ENCODE peak calls at places on chromosomes 13 and 19, in five cellular contexts. E is mammary epithelial cell, Q is BE2C, W is small intestine, J is K562. V is an unnamed sample.
A peak's percentile ranks its signal among the peaks of the same experiment; 100 is the strongest.

GRCh38 chr19:49020931-49021895 is 2.9 kb downstream of the CGB3 start:
- DNase-seq in E (peak; percentile 21), Q (no peak), J (no peak), W (no peak), V (no peak)

GRCh38 chr13:94657167-94657566 is 55.2 kb downstream of the SOX21 start:
- DNase-seq in W (no peak), Q (no peak), J (no peak), E (peak; percentile 50), V (no peak)

GRCh38 chr13:81957121-81957520 is 1616.2 kb upstream of the SPRY2 start:
- DNase-seq in E (no peak), J (no peak), Q (no peak), W (no peak), V (no peak)

GRCh38 chr19:18007939-18008673 is at the start of gene ARRDC2:
- DNase-seq in E (peak; percentile 84), J (peak; percentile 89), W (peak; percentile 90), Q (peak; percentile 94), V (no peak)

GRCh38 chr19:48186541-48186991 is 16.1 kb downstream of the ZSWIM9 start:
- DNase-seq in W (no peak), Q (no peak), E (no peak), J (no peak), V (no peak)

GRCh38 chr19:58093071-58093470 is 5.0 kb downstream of the ZSCAN18 start:
- DNase-seq in J (no peak), E (no peak), W (no peak), Q (no peak), V (no peak)

GRCh38 chr19:17246681-17247425 is 1.1 kb upstream of the NR2F6 start:
- DNase-seq in W (peak; percentile 72), E (peak; percentile 21), J (no peak), Q (peak; percentile 73), V (peak; percentile 15)

GRCh38 chr13:106493569-106493968 is 41.9 kb downstream of the EFNB2 start:
- DNase-seq in J (no peak), E (no peak), Q (no peak), W (no peak), V (no peak)

GRCh38 chr13:33372251-33372919 is 86.8 kb upstream of the STARD13 start:
- DNase-seq in W (no peak), E (no peak), J (no peak), Q (no peak), V (no peak)

GRCh38 chr13:111140562-111141105 is 25.5 kb downstream of the ARHGEF7 start:
- DNase-seq in W (no peak), E (no peak), Q (no peak), J (no peak), V (no peak)

GRCh38 chr13:110774051-110774450 is 60.6 kb downstream of the ING1 start:
- DNase-seq in E (no peak), J (no peak), W (no peak), Q (no peak), V (no peak)

GRCh38 chr13:62278271-62278670 is 862.6 kb upstream of the PCDH20 start:
- DNase-seq in Q (no peak), W (no peak), J (no peak), E (no peak), V (no peak)

GRCh38 chr19:48806518-48806817 is 4.4 kb downstream of the BCAT2 start:
- DNase-seq in J (peak; percentile 4), E (no peak), W (no peak), Q (no peak), V (no peak)

GRCh38 chr19:21483589-21484170 is 21.7 kb upstream of the ZNF429 start:
- DNase-seq in J (peak; percentile 28), E (no peak), Q (peak; percentile 74), W (no peak), V (peak; percentile 58)

GRCh38 chr19:4208385-4209094 is 20.8 kb upstream of the EBI3 start:
- DNase-seq in Q (no peak), E (peak; percentile 45), W (peak; percentile 71), J (no peak), V (no peak)

GRCh38 chr19:20925481-20925880 is 2.4 kb downstream of the ZNF85 start:
- DNase-seq in Q (no peak), E (no peak), W (no peak), J (no peak), V (no peak)

GRCh38 chr19:35442091-35442490 is 6.0 kb upstream of the FFAR2 start:
- DNase-seq in J (no peak), E (no peak), W (no peak), Q (no peak), V (no peak)

GRCh38 chr13:42821437-42821836 is 40.1 kb downstream of the FAM216B start:
- DNase-seq in W (no peak), Q (no peak), E (no peak), J (no peak), V (no peak)

GRCh38 chr13:75353786-75354193 is 128.2 kb downstream of the TBC1D4 start:
- DNase-seq in J (no peak), Q (no peak), W (no peak), E (no peak), V (no peak)

GRCh38 chr13:44969858-44970484 is 19.3 kb downstream of the NUFIP1 start:
- DNase-seq in W (peak; percentile 62), J (peak; percentile 14), E (peak; percentile 28), Q (no peak), V (peak; percentile 82)

GRCh38 chr19:44003461-44004134 is 841 bp downstream of the ZNF230 start:
- DNase-seq in W (peak; percentile 5), E (peak; percentile 18), J (peak; percentile 15), Q (no peak), V (peak; percentile 12)

GRCh38 chr19:1630012-1630411 is 22.4 kb downstream of the TCF3 start:
- DNase-seq in Q (no peak), E (no peak), J (no peak), W (no peak), V (no peak)

GRCh38 chr13:30466358-30466714 is 600 bp upstream of the HMGB1 start:
- DNase-seq in E (no peak), J (no peak), W (no peak), Q (peak; percentile 18), V (peak; percentile 24)

GRCh38 chr19:8569066-8569761 is 8.0 kb downstream of the MYO1F start:
- DNase-seq in W (peak; percentile 74), J (peak; percentile 76), Q (no peak), E (peak; percentile 84), V (no peak)

GRCh38 chr13:26629260-26629659 is 71.8 kb downstream of the WASF3 start:
- DNase-seq in J (peak; percentile 6), W (peak; percentile 2), E (no peak), Q (peak; percentile 21), V (no peak)

GRCh38 chr13:96090240-96091101 is 564 bp downstream of the HS6ST3 start:
- DNase-seq in Q (peak; percentile 57), W (no peak), E (no peak), J (no peak), V (no peak)

GRCh38 chr19:35292986-35293732 is 1.2 kb downstream of the MAG start:
- DNase-seq in W (no peak), Q (no peak), J (no peak), E (peak; percentile 13), V (no peak)

GRCh38 chr13:100409132-100409531 is 179.5 kb downstream of the GGACT start:
- DNase-seq in W (no peak), E (peak; percentile 6), J (no peak), Q (no peak), V (no peak)

GRCh38 chr19:12783226-12783848 is 7.9 kb upstream of the JUNB start:
- DNase-seq in E (no peak), Q (no peak), J (no peak), W (no peak), V (no peak)

GRCh38 chr13:84607614-84608013 is 725.3 kb upstream of the SLITRK1 start:
- DNase-seq in E (peak; percentile 70), W (no peak), J (no peak), Q (no peak), V (no peak)

GRCh38 chr19:39146686-39147450 is 21.3 kb downstream of the PAK4 start:
- DNase-seq in Q (no peak), W (no peak), E (no peak), J (no peak), V (peak; percentile 4)

GRCh38 chr13:28754698-28755545 is 36.2 kb upstream of the SLC46A3 start:
- DNase-seq in Q (no peak), E (no peak), W (peak; percentile 71), J (peak; percentile 28), V (peak; percentile 20)
- H3K4me3 ChIP-seq in Q (peak overlapping the region; percentile 12), E (no peak overlapping the region), W (no peak overlapping the region), J (no peak overlapping the region), V (no peak overlapping the region)

DNA sequence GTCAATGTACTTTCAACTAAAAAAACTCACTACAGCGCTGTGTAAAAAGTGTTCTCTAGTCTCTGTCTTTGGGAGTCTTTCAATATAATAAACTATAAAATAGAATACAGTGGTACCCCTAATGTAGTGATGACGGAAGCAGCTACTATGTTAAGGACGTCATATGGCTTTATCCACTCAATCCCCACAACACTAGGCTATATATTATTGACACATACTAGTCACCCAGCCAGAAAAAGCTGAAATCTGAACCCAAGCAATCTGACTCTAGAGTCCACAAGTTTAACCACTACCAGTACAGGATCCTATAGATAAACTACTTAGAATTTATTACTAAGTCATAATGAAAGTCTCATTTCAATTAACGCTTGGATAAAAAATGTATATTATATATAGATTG is 48.3 kb downstream of the ELF1 start:
- DNase-seq in E (no peak), Q (no peak), J (no peak), W (no peak), V (no peak)
- H3K4me1 ChIP-seq in E (peaks cover 8% of the 10 kb centered on the region), Q (no peaks in the 10 kb centered on the region), J (no peaks in the 10 kb centered on the region), W (peaks cover 29% of the 10 kb centered on the region), V (no peaks in the 10 kb centered on the region)

GRCh38 chr19:50628146-50628545 is 11.5 kb downstream of the SYT3 start:
- DNase-seq in J (no peak), W (no peak), Q (no peak), E (no peak), V (no peak)
- H3K27me3 ChIP-seq in J (no peaks in the 10 kb centered on the region), W (no peaks in the 10 kb centered on the region), Q (no peaks in the 10 kb centered on the region), E (no peaks in the 10 kb centered on the region), V (peaks cover 1% of the 10 kb centered on the region)

DNA sequence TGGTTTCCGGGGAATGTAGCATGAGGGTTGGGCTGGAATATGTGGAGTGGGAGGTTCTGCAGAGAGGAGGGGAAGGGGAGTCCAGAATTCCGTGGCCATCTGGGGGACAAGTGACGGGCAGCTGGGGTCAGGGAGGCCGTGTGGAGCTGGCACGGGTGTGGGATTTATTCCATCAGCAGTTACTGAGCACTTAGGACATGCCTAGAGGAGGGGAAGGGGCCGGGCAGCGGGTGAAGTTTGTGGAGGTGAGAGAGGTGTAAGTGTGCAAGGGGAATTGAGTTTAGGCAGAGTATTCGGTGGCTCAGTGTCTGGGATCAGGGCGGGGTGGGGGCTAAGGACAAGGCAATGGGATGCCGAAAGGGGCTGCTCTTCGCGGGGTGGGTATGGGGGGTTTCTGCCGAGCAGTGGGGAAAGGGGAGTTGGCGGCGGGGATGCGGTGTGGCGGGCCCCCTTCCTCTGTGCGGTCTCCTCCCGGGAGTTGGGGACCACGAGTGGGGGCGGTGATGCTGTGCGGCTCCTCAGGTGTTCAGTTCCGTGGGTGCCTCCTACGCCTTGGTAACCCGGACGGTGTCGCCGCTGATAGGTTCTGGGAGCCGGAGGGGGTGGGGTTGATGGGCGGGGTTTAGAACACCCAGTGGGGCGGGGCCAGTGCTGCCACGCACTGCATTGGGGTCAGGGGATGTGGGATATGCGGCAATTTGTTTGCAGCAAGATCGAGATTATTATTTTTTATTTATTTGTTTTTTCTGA is 5.4 kb downstream of the CCDC61 start:
- DNase-seq in J (peak; percentile 88), W (peak; percentile 69), E (no peak), Q (peak; percentile 84), V (no peak)
- H3K4me3 ChIP-seq in J (no peak overlapping the region), W (no peak overlapping the region), E (peak overlapping the region; percentile 25), Q (peak overlapping the region; percentile 54), V (no peak overlapping the region)

V was measured in HAP-1.